ENCODE peak calls at places on chromosomes 7 and 10, in nine cellular contexts. V is Peyer's patch, G is upper lobe of left lung, C is HCT116, O is H54, S is A549, N is IMR-90, R is uterus, W is testis. F is an unnamed sample.

GRCh38 chr7:84553711-84554110 is 359.1 kb upstream of the SEMA3A start:
- DNase-seq in V (no peak), G (no peak), C (no peak), O (no peak), S (no peak), N (no peak), R (no peak), W (no peak), F (no peak)

GRCh38 chr7:77247206-77247850 is 47.7 kb upstream of the FGL2 start:
- DNase-seq in V (peak), G (peak), C (peak), O (no peak), S (peak), N (peak), R (peak), W (peak), F (peak)

GRCh38 chr7:46026741-46027140 is 105.7 kb upstream of the IGFBP3 start:
- DNase-seq in V (no peak), G (no peak), C (no peak), O (no peak), S (no peak), N (no peak), R (no peak), W (no peak), F (no peak)

GRCh38 chr7:106421181-106421762 is 136.5 kb upstream of the NAMPT start:
- DNase-seq in V (peak), G (peak), C (no peak), O (no peak), S (no peak), N (peak), R (peak), W (peak), F (peak)

GRCh38 chr7:156578978-156579430 is 61.6 kb upstream of the RNF32 start:
- DNase-seq in V (no peak), G (no peak), C (no peak), O (no peak), S (no peak), N (no peak), R (no peak), W (no peak), F (no peak)

GRCh38 chr10:71077796-71078453 is 134.4 kb upstream of the UNC5B start:
- DNase-seq in V (no peak), G (peak), C (no peak), O (no peak), S (no peak), N (no peak), R (no peak), W (peak), F (peak)

GRCh38 chr10:97612386-97612785 is 20.9 kb downstream of the MORN4 start:
- DNase-seq in V (no peak), G (peak), C (peak), O (peak), S (peak), N (peak), R (no peak), W (no peak), F (no peak)

GRCh38 chr10:124420254-124420653 is 1.5 kb upstream of the OAT start:
- DNase-seq in V (peak), G (no peak), C (no peak), O (no peak), S (no peak), N (no peak), R (no peak), W (no peak), F (no peak)

GRCh38 chr10:49075743-49076142 is 39.6 kb downstream of the VSTM4 start:
- DNase-seq in V (no peak), G (no peak), C (no peak), O (no peak), S (no peak), N (no peak), R (no peak), W (no peak), F (no peak)

GRCh38 chr10:80664071-80664680 is 126.5 kb downstream of the SH2D4B start:
- DNase-seq in V (peak), G (peak), C (peak), O (peak), S (peak), N (peak), R (peak), W (peak), F (peak)

GRCh38 chr10:79384773-79385391 is 37.6 kb downstream of the PPIF start:
- DNase-seq in V (no peak), G (no peak), C (no peak), O (no peak), S (no peak), N (no peak), R (no peak), W (no peak), F (peak)

GRCh38 chr10:93437946-93438795 is 44.0 kb downstream of the MYOF start:
- DNase-seq in V (no peak), G (no peak), C (no peak), O (no peak), S (peak), N (peak), R (peak), W (no peak), F (no peak)

GRCh38 chr10:71084061-71084817 is 128.1 kb upstream of the UNC5B start:
- DNase-seq in V (no peak), G (peak), C (no peak), O (peak), S (no peak), N (no peak), R (no peak), W (peak), F (peak)

GRCh38 chr7:110119883-110120581 is 970.9 kb upstream of the LRRN3 start:
- DNase-seq in V (no peak), G (no peak), C (peak), O (peak), S (peak), N (peak), R (no peak), W (no peak), F (no peak)

GRCh38 chr7:2141656-2142055 is 91.1 kb downstream of the MAD1L1 start:
- DNase-seq in V (no peak), G (no peak), C (no peak), O (no peak), S (no peak), N (no peak), R (no peak), W (no peak), F (no peak)

DNA sequence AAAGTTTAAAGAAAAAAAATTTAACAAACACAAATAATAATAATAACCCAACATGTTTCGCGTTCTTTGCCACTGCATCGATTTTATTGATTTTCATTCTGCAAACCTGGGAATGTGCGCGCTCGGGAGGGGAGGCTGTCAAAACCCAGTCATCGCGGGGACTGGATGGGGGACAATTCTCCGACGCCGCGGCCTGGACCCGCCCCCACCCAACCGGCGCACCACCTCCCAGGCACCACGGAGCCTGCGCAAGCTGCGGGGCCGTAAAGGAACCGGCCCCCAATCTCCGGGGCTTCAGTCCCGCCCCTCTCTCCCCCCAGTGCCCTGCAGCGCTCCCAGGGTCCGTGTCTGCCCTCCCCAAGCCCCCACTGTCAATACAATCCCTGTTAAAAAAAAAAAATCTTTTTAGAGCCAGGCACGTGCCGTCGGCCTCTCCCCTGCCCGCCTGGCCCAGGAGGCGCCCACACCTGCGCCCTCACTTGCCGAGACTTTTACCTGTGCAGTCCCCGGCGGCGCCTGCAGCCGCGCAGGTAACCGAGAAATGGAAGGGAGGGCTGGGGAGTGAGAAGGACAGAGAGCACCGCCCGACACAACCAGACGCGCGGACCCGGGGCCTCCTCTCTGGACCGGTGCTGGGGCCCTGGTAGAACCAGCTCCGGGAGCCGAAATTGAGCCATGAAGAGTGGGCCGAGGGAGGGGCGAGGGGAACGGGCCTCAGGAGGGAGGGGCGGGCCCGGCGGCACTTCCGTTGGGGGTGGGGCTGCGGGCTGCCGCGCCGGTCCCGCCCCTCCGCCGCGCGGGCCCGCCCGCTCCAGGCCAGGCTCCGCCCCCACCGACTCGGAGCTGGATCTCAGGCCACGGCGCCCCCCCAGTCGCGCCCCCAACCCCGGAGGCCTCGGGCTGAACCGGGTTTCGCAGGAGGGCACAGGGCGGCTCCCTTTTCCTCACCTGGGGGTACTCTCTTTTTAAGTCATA is 7.6 kb upstream of the ZNF503 start:
- DNase-seq in V (peak), G (peak), C (no peak), O (peak), S (peak), N (no peak), R (peak), W (peak), F (peak)
- TF ChIP-seq POLR2A in V (no peak), G (peak), C (no peak), O (peak), S (no peak), N (peak), R (peak), W (no peak), F (no peak)

GRCh38 chr7:116953372-116953726 is at the start of gene ST7:
- DNase-seq in V (peak), G (peak), C (peak), O (peak), S (peak), N (peak), R (peak), W (peak), F (peak)
- TF ChIP-seq POLR2A in V (no peak), G (peak), C (peak), O (peak), S (no peak), N (peak), R (no peak), W (no peak), F (no peak)

GRCh38 chr7:7565746-7566650 is 686 bp upstream of the MIOS start:
- DNase-seq in V (peak), G (peak), C (peak), O (no peak), S (no peak), N (no peak), R (no peak), W (no peak), F (no peak)
- TF ChIP-seq POLR2A in V (no peak), G (no peak), C (no peak), O (no peak), S (no peak), N (no peak), R (no peak), W (no peak), F (no peak)

DNA sequence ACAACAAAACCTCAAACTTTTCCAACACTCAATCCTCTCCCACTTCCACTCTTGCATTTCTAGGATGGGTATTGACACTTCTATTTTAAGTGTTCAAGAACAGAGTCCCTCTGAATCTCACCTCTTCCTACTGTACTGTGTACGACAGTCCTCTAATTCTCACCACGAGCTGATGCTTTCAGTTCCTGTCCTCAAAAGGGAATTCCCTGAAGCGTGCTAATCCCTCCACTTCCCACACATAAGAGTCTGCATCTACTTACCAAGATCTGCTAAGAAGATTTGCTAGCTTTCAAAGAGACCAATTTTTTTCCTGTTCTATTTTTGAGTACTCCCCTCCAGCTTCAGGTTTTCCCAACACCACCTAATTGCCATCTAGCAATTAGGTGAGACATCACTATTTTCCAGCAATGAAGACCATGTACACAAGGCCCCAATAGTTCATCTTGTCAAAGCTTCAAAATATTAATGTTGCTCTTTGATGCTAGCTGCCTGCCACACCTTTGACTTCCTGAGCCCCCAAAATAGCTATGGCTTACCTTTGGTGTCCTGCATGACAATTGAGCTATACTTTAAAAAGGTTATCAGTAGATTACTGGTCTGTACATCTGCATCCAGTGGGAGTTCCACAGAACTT is 54.4 kb downstream of the ARMH3 start:
- DNase-seq in V (no peak), G (no peak), C (no peak), O (no peak), S (no peak), N (no peak), R (no peak), W (no peak), F (no peak)
- TF ChIP-seq POLR2A in V (no peak), G (no peak), C (no peak), O (no peak), S (no peak), N (no peak), R (no peak), W (no peak), F (no peak)

GRCh38 chr10:32680803-32681557 is 235.0 kb downstream of the CCDC7 start:
- DNase-seq in V (no peak), G (no peak), C (peak), O (no peak), S (no peak), N (no peak), R (no peak), W (no peak), F (no peak)
- TF ChIP-seq POLR2A in V (no peak), G (no peak), C (no peak), O (no peak), S (no peak), N (no peak), R (no peak), W (no peak), F (no peak)

GRCh38 chr7:103832438-103832837 is 157.0 kb downstream of the RELN start:
- DNase-seq in V (no peak), G (no peak), C (no peak), O (no peak), S (no peak), N (no peak), R (no peak), W (no peak), F (no peak)

GRCh38 chr7:103833401-103833800 is 156.1 kb downstream of the RELN start:
- DNase-seq in V (no peak), G (no peak), C (no peak), O (no peak), S (no peak), N (no peak), R (no peak), W (no peak), F (no peak)
- TF ChIP-seq POLR2A in V (no peak), G (no peak), C (no peak), O (no peak), S (no peak), N (no peak), R (no peak), W (no peak), F (no peak)

DNA sequence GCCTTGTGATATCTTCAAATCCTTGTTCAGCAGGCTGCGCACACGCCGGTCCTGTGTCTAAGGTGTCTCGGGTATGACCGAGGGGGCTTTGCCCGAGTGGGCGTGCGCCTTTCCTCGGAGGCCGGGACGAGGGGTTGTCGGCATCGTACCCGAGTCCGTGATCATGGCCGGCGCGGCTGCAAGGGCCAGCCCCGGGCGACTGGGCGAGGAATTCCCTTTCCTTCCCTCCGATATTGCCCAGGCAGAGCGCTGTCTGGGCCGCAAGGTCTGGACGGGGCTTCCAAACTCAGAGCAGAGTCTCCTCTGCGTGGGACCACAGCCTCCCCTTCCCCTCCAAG is 59.7 kb downstream of the ZNF467 start:
- DNase-seq in V (no peak), G (peak), C (no peak), O (no peak), S (no peak), N (no peak), R (no peak), W (peak), F (no peak)
- TF ChIP-seq POLR2A in V (no peak), G (no peak), C (no peak), O (no peak), S (no peak), N (no peak), R (peak), W (no peak), F (no peak)

GRCh38 chr10:99927719-99928280 is 81.9 kb downstream of the DNMBP start:
- DNase-seq in V (no peak), G (no peak), C (no peak), O (no peak), S (peak), N (no peak), R (no peak), W (no peak), F (no peak)
- TF ChIP-seq POLR2A in V (no peak), G (no peak), C (no peak), O (no peak), S (no peak), N (no peak), R (no peak), W (no peak), F (no peak)

GRCh38 chr7:70953388-70953787 is 178.6 kb upstream of the GALNT17 start:
- DNase-seq in V (no peak), G (no peak), C (no peak), O (no peak), S (no peak), N (no peak), R (no peak), W (no peak), F (no peak)
- TF ChIP-seq POLR2A in V (no peak), G (no peak), C (no peak), O (no peak), S (no peak), N (no peak), R (no peak), W (no peak), F (no peak)

F was measured in heart left ventricle.